ENCODE peak calls at places on chromosomes 16 and 17, in six cellular contexts. T is GM12891, K is H1, G is GM12878, W is K562, Z is HepG2. P is an unnamed sample.

GRCh38 chr17:78081551-78081950 is 47.0 kb downstream of the TMC6 start:
- DNase-seq in T (no peak), Z (no peak), G (no peak), W (no peak), K (no peak), P (no peak)

GRCh38 chr17:9829343-9829742 is 3.6 kb downstream of the GLP2R start:
- DNase-seq in G (no peak), T (no peak), K (no peak), Z (no peak), W (no peak), P (no peak)

GRCh38 chr17:6853764-6854442 is 22.4 kb upstream of the TEKT1 start:
- DNase-seq in Z (peak; percentile 82), T (peak; percentile 32), K (peak; percentile 65), W (no peak), G (no peak), P (no peak)

GRCh38 chr17:33989357-33990148 is 265.5 kb upstream of the CCL2 start:
- DNase-seq in Z (no peak), T (no peak), G (no peak), W (no peak), K (no peak), P (no peak)

GRCh38 chr17:28388106-28388505 is 16.6 kb downstream of the SARM1 start:
- DNase-seq in G (no peak), T (no peak), K (no peak), W (no peak), Z (no peak), P (no peak)

GRCh38 chr17:59342681-59343127 is 11.2 kb downstream of the YPEL2 start:
- DNase-seq in T (no peak), K (no peak), G (no peak), Z (no peak), W (no peak), P (no peak)

GRCh38 chr17:50256826-50257573 is 17.3 kb upstream of the TMEM92 start:
- DNase-seq in G (no peak), T (no peak), K (no peak), W (peak; percentile 47), Z (no peak), P (peak; percentile 18)

GRCh38 chr17:9973689-9974459 is 68.8 kb upstream of the RCVRN start:
- DNase-seq in K (no peak), G (no peak), T (no peak), W (no peak), Z (peak; percentile 11), P (no peak)

GRCh38 chr16:7644171-7644570 is 311.5 kb downstream of the RBFOX1 start:
- DNase-seq in W (no peak), G (no peak), T (no peak), Z (no peak), K (no peak), P (no peak)

GRCh38 chr16:87318158-87318644 is 1.0 kb upstream of the C16orf95 start:
- DNase-seq in G (no peak), Z (peak; percentile 57), K (no peak), W (no peak), T (no peak), P (no peak)

GRCh38 chr17:77958716-77959215 is 263 bp downstream of the TNRC6C start:
- DNase-seq in W (no peak), T (no peak), Z (no peak), K (no peak), G (no peak), P (no peak)

GRCh38 chr16:4369006-4369766 is 2.5 kb upstream of the VASN start:
- DNase-seq in G (no peak), W (no peak), K (no peak), T (no peak), Z (no peak), P (no peak)

GRCh38 chr17:42673885-42674754 is 2.7 kb downstream of the PLEKHH3 start:
- DNase-seq in W (peak; percentile 84), T (no peak), Z (peak; percentile 48), G (no peak), K (peak; percentile 81), P (peak; percentile 83)

GRCh38 chr16:80231118-80231515 is 309.7 kb upstream of the DYNLRB2 start:
- DNase-seq in W (no peak), G (no peak), Z (no peak), T (no peak), K (no peak), P (no peak)

GRCh38 chr17:33513769-33514168 is 220.7 kb upstream of the ASIC2 start:
- DNase-seq in K (no peak), W (no peak), T (no peak), G (no peak), Z (no peak), P (no peak)

GRCh38 chr17:50830994-50831393 is 4.4 kb upstream of the WFIKKN2 start:
- DNase-seq in G (no peak), K (no peak), T (no peak), W (no peak), Z (no peak), P (no peak)

GRCh38 chr17:81419333-81419885 is 24.2 kb downstream of the BAHCC1 start:
- DNase-seq in K (no peak), W (peak; percentile 86), G (no peak), Z (no peak), T (no peak), P (no peak)

GRCh38 chr16:79768594-79768993 is 168.1 kb upstream of the MAF start:
- DNase-seq in K (no peak), Z (no peak), G (no peak), W (no peak), T (no peak), P (no peak)

GRCh38 chr16:29922986-29923501 is 3.0 kb downstream of the KCTD13 start:
- DNase-seq in T (no peak), K (no peak), W (no peak), G (no peak), Z (no peak), P (no peak)

GRCh38 chr17:39164675-39165143 is 1.3 kb downstream of the ARL5C start:
- DNase-seq in Z (peak; percentile 57), T (peak; percentile 93), W (peak; percentile 85), K (peak; percentile 90), G (peak; percentile 53), P (peak; percentile 96)

GRCh38 chr17:57521606-57522435 is 223.3 kb downstream of the CCDC182 start:
- DNase-seq in T (no peak), G (no peak), K (no peak), Z (no peak), W (no peak), P (no peak)

GRCh38 chr17:77541995-77542394 is 401.2 kb downstream of the SEC14L1 start:
- DNase-seq in Z (no peak), W (peak; percentile 62), K (no peak), G (no peak), T (no peak), P (no peak)

DNA sequence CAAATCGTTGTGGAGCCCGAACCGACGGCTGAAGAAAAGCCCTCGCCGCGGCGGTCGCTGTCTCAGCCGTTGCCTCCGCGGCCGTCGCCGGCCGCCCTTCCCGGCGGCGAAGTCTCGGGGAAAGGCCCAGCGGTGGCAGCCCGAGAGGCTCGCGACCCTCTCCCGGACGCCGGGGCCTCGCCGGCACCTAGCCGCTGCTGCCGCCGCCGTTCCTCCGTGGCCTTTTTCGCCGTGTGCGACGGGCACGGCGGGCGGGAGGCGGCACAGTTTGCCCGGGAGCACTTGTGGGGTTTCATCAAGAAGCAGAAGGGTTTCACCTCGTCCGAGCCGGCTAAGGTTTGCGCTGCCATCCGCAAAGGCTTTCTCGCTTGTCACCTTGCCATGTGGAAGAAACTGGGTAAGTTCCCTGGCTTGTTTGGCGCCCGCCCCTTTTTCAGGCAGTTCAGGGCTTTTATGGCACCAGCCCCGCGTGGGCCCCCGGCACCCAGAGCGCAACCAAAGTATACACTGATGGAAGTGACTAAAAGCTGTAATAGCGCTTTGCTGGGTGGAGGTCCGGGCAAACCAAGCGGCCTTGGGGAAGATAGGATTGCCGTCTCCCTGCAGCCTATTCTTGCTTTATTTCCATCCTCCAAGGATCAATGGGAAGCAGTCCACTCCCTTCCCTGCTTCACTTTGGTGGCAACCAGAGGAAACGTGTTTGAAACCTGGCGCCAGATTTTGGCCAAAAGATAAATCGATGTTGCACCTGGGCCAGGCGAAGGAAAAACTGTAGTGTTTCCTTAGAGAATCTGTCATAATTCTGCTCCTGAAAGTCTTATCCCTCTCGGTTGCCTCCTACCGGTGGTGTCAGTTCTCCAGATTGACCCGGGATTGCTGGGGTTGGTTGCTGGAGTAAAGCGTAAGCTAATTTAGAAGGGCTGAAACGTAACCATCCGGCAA is 768 bp downstream of the PPM1D start:
- DNase-seq in K (peak; percentile 81), Z (peak; percentile 85), G (peak; percentile 25), W (peak; percentile 57), T (peak; percentile 28), P (no peak)
- TF ChIP-seq POLR2A in K (no peak), Z (peak; percentile 24), G (no peak), W (no peak), T (no peak), P (no peak)

GRCh38 chr17:18374216-18374615 is 3.4 kb upstream of the EVPLL start:
- DNase-seq in G (no peak), W (no peak), T (no peak), K (no peak), Z (no peak), P (no peak)
- TF ChIP-seq TAF1 in G (no peak), W (no peak), T (no peak), K (no peak), Z (no peak), P (no peak)

GRCh38 chr16:85823328-85823920 is 23.9 kb downstream of the COX4I1 start:
- DNase-seq in Z (no peak), W (no peak), K (no peak), T (no peak), G (no peak), P (no peak)

GRCh38 chr16:85822145-85822544 is 22.6 kb downstream of the COX4I1 start:
- DNase-seq in Z (no peak), G (no peak), K (no peak), W (no peak), T (no peak), P (no peak)

GRCh38 chr16:85820604-85821372 is 21.3 kb downstream of the COX4I1 start:
- DNase-seq in G (no peak), W (no peak), K (no peak), T (no peak), Z (no peak), P (no peak)

GRCh38 chr16:85819711-85820110 is 20.2 kb downstream of the COX4I1 start:
- DNase-seq in Z (no peak), G (no peak), W (no peak), T (no peak), K (no peak), P (no peak)

DNA sequence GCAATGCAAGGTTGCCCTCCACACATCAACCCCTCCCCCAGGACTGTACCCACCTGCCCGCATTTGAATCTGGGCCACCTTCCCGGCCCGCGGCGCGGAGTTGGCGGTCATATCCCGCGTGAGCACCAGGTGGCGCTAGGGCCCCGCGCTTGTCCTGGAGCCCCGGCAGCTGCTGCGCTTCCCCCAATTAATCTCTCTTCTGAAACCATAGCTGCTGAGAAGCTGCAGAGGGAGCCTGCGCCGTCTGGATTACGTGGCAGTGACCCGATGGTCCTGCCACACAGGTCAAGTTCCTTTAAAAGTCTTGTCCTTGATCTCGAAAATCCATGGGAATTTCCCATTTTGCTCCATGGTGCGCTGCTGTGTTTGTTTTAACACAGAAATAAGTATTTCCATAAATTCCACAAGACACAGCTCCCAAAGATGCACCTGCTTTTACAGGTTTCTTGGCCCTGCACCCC is 22.0 kb downstream of the COX4I1 start:
- DNase-seq in W (peak; percentile 88), G (peak; percentile 41), T (peak; percentile 90), Z (peak; percentile 67), K (peak; percentile 99), P (peak; percentile 90)
- TF ChIP-seq POLR2AphosphoS5 in W (no peak), G (no peak), T (no peak), Z (no peak), K (no peak), P (no peak)

DNA sequence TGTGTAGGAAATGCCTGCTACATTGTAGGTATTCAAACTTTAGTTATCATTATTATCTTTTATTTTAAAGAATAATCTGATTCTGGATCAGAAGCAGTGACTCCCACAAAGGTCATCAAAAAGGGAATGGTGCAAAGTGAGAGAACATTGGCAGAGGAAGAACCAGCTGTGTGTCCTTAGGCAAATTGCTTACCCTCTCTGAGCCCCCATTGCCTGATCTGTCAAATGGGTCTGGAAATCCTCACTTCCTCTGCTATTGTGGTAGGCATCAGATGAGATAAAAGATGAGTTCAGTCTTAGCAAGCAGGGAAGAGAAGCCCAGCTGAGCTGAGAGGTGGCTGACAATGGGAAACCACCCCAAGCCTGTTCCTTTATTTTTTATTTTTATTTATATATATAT is 24.3 kb upstream of the PLCG2 start:
- DNase-seq in T (no peak), K (no peak), Z (no peak), G (no peak), W (no peak), P (no peak)
- TF ChIP-seq POLR2A in T (no peak), K (no peak), Z (no peak), G (no peak), W (no peak), P (no peak)